ENCODE peak calls at places on chromosomes 2 and 18, in nine cellular contexts. Z is HS-5, R is NCI-H1092, G is astrocyte of the spinal cord, O is GM23338, U is GM12865, I is Daoy, J is IMR-90, M is HTR-8/SVneo. B is an unnamed sample.

GRCh38 chr2:42877532-42877931 is 85.1 kb upstream of the HAAO start:
- DNase-seq in R (no peak), G (no peak), M (no peak), O (no peak), Z (no peak), U (no peak), I (no peak), J (no peak), B (no peak)

GRCh38 chr2:115910270-115910669 is 1467.8 kb downstream of the DPP10 start:
- DNase-seq in R (no peak), U (no peak), M (no peak), I (no peak), G (no peak), J (no peak), Z (no peak), O (peak), B (peak)

GRCh38 chr2:217859926-217860325 is 142.9 kb downstream of the TNS1 start:
- DNase-seq in J (no peak), U (no peak), R (no peak), M (no peak), O (no peak), Z (no peak), G (no peak), I (no peak), B (no peak)

GRCh38 chr2:109674894-109675534 is 60.9 kb downstream of the SOWAHC start:
- DNase-seq in R (no peak), U (no peak), I (peak), M (no peak), G (no peak), O (no peak), J (no peak), Z (no peak), B (no peak)

GRCh38 chr2:197075754-197076337 is 149.3 kb upstream of the PGAP1 start:
- DNase-seq in M (no peak), U (peak), G (no peak), Z (no peak), J (no peak), I (peak), R (no peak), O (peak), B (peak)

GRCh38 chr2:72813841-72814240 is 12.0 kb downstream of the EXOC6B start:
- DNase-seq in M (no peak), I (no peak), R (no peak), U (no peak), Z (no peak), J (peak), O (no peak), G (peak), B (no peak)

GRCh38 chr2:226137201-226137811 is 662.3 kb downstream of the IRS1 start:
- DNase-seq in I (no peak), J (peak), Z (no peak), R (no peak), U (no peak), G (no peak), O (no peak), M (no peak), B (no peak)

GRCh38 chr2:17518212-17519154 is at the start of gene RAD51AP2:
- DNase-seq in J (peak), U (peak), M (peak), Z (peak), G (peak), R (no peak), O (peak), I (peak), B (peak)

GRCh38 chr2:84309281-84309680 is 149.8 kb downstream of the SUCLG1 start:
- DNase-seq in O (no peak), Z (no peak), M (no peak), R (no peak), J (no peak), U (no peak), G (no peak), I (no peak), B (no peak)

GRCh38 chr2:217379807-217380206 is 519.9 kb upstream of the TNP1 start:
- DNase-seq in J (no peak), U (no peak), Z (no peak), G (no peak), I (no peak), M (no peak), O (no peak), R (no peak), B (no peak)

GRCh38 chr2:190318514-190318913 is 1.1 kb downstream of the HIBCH start:
- DNase-seq in J (no peak), G (no peak), O (no peak), M (no peak), Z (no peak), R (no peak), I (no peak), U (no peak), B (no peak)

GRCh38 chr2:25976884-25977741 is 5.2 kb downstream of the KIF3C start:
- DNase-seq in G (peak), M (no peak), R (no peak), U (no peak), J (no peak), O (no peak), I (peak), Z (no peak), B (no peak)

GRCh38 chr2:146576301-146576700 is 1268.5 kb upstream of the ACVR2A start:
- DNase-seq in O (no peak), J (peak), G (no peak), Z (no peak), M (no peak), I (no peak), R (no peak), U (no peak), B (peak)

GRCh38 chr18:59719533-59720325 is 22.5 kb upstream of the CCBE1 start:
- DNase-seq in I (peak), J (peak), R (no peak), U (no peak), Z (peak), M (no peak), G (peak), O (no peak), B (no peak)

B was measured in NCI-H82.